ENCODE peak calls at places on chromosomes 2 and 18, in ten cellular contexts. K, O, R, U, H, L, Q, G, Z and N are unnamed samples.

GRCh38 chr2:218083352-218083676 is 14.3 kb downstream of the RUFY4 start:
- DNase-seq in K (no peak), O (no peak), R (no peak), U (peak; percentile 29), H (no peak), L (no peak), Q (no peak), G (no peak), Z (no peak), N (no peak)

GRCh38 chr2:238024986-238025385 is 35.8 kb upstream of the SCLY start:
- DNase-seq in K (no peak), O (no peak), R (peak; percentile 49), U (peak; percentile 73), H (no peak), L (no peak), Q (no peak), G (no peak), Z (no peak), N (no peak)

GRCh38 chr2:169676357-169676756 is 17.8 kb downstream of the CFAP210 start:
- DNase-seq in K (no peak), O (no peak), R (no peak), U (no peak), H (no peak), L (no peak), Q (no peak), G (no peak), Z (no peak), N (no peak)

GRCh38 chr18:7601249-7601620 is 34.1 kb downstream of the PTPRM start:
- DNase-seq in K (no peak), O (no peak), R (peak; percentile 60), U (no peak), H (no peak), L (no peak), Q (no peak), G (no peak), Z (no peak), N (no peak)

GRCh38 chr18:58166278-58166844 is 122.3 kb downstream of the NEDD4L start:
- DNase-seq in K (no peak), O (no peak), R (no peak), U (no peak), H (no peak), L (no peak), Q (no peak), G (no peak), Z (no peak), N (no peak)

GRCh38 chr18:7817596-7817995 is 250.5 kb downstream of the PTPRM start:
- DNase-seq in K (no peak), O (no peak), R (peak; percentile 39), U (no peak), H (no peak), L (no peak), Q (no peak), G (no peak), Z (no peak), N (no peak)

GRCh38 chr2:210445116-210445707 is 31.3 kb downstream of the LANCL1 start:
- DNase-seq in K (no peak), O (peak; percentile 6), R (peak; percentile 32), U (no peak), H (no peak), L (peak; percentile 15), Q (no peak), G (no peak), Z (no peak), N (no peak)

GRCh38 chr2:120134263-120134662 is 88.9 kb downstream of the TMEM185B start:
- DNase-seq in K (no peak), O (no peak), R (peak; percentile 93), U (no peak), H (no peak), L (no peak), Q (no peak), G (no peak), Z (no peak), N (no peak)

GRCh38 chr2:15222856-15223255 is 338.3 kb downstream of the NBAS start:
- DNase-seq in K (no peak), O (no peak), R (no peak), U (no peak), H (no peak), L (no peak), Q (no peak), G (no peak), Z (no peak), N (no peak)

GRCh38 chr18:76456823-76457222 is 38.2 kb downstream of the ZNF516 start:
- DNase-seq in K (no peak), O (no peak), R (no peak), U (no peak), H (no peak), L (no peak), Q (no peak), G (no peak), Z (no peak), N (no peak)

GRCh38 chr18:62324917-62325805 is at the start of gene TNFRSF11A:
- DNase-seq in K (no peak), O (peak; percentile 46), R (peak; percentile 37), U (peak; percentile 67), H (no peak), L (peak; percentile 22), Q (peak; percentile 87), G (peak; percentile 62), Z (peak; percentile 69), N (no peak)

GRCh38 chr18:61943175-61943964 is 50.6 kb upstream of the RNF152 start:
- DNase-seq in K (no peak), O (no peak), R (no peak), U (peak; percentile 13), H (no peak), L (no peak), Q (no peak), G (no peak), Z (no peak), N (no peak)

GRCh38 chr2:238852186-238852869 is 4.4 kb downstream of the TWIST2 start:
- DNase-seq in K (no peak), O (no peak), R (peak; percentile 51), U (no peak), H (no peak), L (no peak), Q (no peak), G (no peak), Z (no peak), N (no peak)

GRCh38 chr2:26969089-26969844 is 1.2 kb upstream of the MAPRE3 start:
- DNase-seq in K (no peak), O (no peak), R (no peak), U (no peak), H (no peak), L (no peak), Q (no peak), G (no peak), Z (no peak), N (no peak)

GRCh38 chr18:12246849-12247808 is 7.0 kb upstream of the CIDEA start:
- DNase-seq in K (no peak), O (no peak), R (peak; percentile 56), U (peak; percentile 22), H (no peak), L (no peak), Q (peak; percentile 54), G (no peak), Z (no peak), N (no peak)

GRCh38 chr18:37889963-37890362 is 324.4 kb upstream of the CELF4 start:
- DNase-seq in K (no peak), O (no peak), R (no peak), U (no peak), H (no peak), L (no peak), Q (no peak), G (no peak), Z (no peak), N (no peak)

GRCh38 chr2:143635936-143636335 is 506.7 kb downstream of the ARHGAP15 start:
- DNase-seq in K (no peak), O (no peak), R (no peak), U (no peak), H (no peak), L (no peak), Q (no peak), G (no peak), Z (no peak), N (no peak)